ENCODE peak calls at places on chromosomes 5 and 9, in four cellular contexts. X is heart right ventricle, M is PC-3, F is Panc1. N is an unnamed sample.

GRCh38 chr5:43309122-43309521 is 4.1 kb downstream of the HMGCS1 start:
- DNase-seq in X (no peak), M (no peak), F (no peak), N (no peak)

GRCh38 chr9:20884985-20885593 is 146.4 kb downstream of the HACD4 start:
- DNase-seq in X (peak; percentile 44), M (peak; percentile 54), F (peak; percentile 2), N (peak; percentile 65)

GRCh38 chr9:19994296-19994695 is 205.5 kb upstream of the SLC24A2 start:
- DNase-seq in X (no peak), M (peak; percentile 76), F (no peak), N (peak; percentile 68)

GRCh38 chr5:158563774-158564390 is 535.8 kb downstream of the EBF1 start:
- DNase-seq in X (no peak), M (no peak), F (no peak), N (no peak)

GRCh38 chr5:85049020-85049419 is 664.3 kb upstream of the EDIL3 start:
- DNase-seq in X (no peak), M (peak; percentile 77), F (no peak), N (peak; percentile 3)

GRCh38 chr5:989961-990530 is 18.6 kb upstream of the NKD2 start:
- DNase-seq in X (peak; percentile 81), M (peak; percentile 15), F (no peak), N (no peak)

GRCh38 chr5:131640043-131640856 is 5.2 kb upstream of the RAPGEF6 start:
- DNase-seq in X (no peak), M (peak; percentile 37), F (no peak), N (peak; percentile 32)

GRCh38 chr9:105661011-105661410 is 1.2 kb upstream of the TAL2 start:
- DNase-seq in X (no peak), M (no peak), F (no peak), N (no peak)

GRCh38 chr9:124122813-124123462 is 111.4 kb downstream of the LHX2 start:
- DNase-seq in X (no peak), M (peak; percentile 43), F (no peak), N (no peak)

GRCh38 chr5:100667021-100667671 is 132.0 kb downstream of the FAM174A start:
- DNase-seq in X (no peak), M (peak; percentile 86), F (no peak), N (peak; percentile 91)

GRCh38 chr5:122089614-122090013 is 11.6 kb upstream of the LOX start:
- DNase-seq in X (no peak), M (no peak), F (no peak), N (no peak)

GRCh38 chr5:37495668-37496067 is 116.5 kb downstream of the WDR70 start:
- DNase-seq in X (no peak), M (peak; percentile 64), F (no peak), N (no peak)

GRCh38 chr5:76291305-76292077 is 111.6 kb upstream of the IQGAP2 start:
- DNase-seq in X (no peak), M (peak; percentile 15), F (no peak), N (peak; percentile 29)

GRCh38 chr9:26904070-26904469 is 11.5 kb upstream of the CAAP1 start:
- DNase-seq in X (no peak), M (no peak), F (no peak), N (no peak)

GRCh38 chr9:101354143-101354764 is 30.6 kb downstream of the BAAT start:
- DNase-seq in X (no peak), M (peak; percentile 22), F (no peak), N (peak; percentile 5)

GRCh38 chr9:135330307-135330631 is 149.3 kb upstream of the PPP1R26 start:
- DNase-seq in X (no peak), M (no peak), F (no peak), N (no peak)

GRCh38 chr9:121725008-121725795 is 73.8 kb downstream of the DAB2IP start:
- DNase-seq in X (peak; percentile 99), M (no peak), F (no peak), N (peak; percentile 94)

GRCh38 chr5:40960027-40960426 is 50.7 kb downstream of the C7 start:
- DNase-seq in X (no peak), M (peak; percentile 77), F (no peak), N (no peak)

GRCh38 chr9:86275962-86276361 is 6.4 kb downstream of the ISCA1 start:
- DNase-seq in X (no peak), M (no peak), F (no peak), N (peak; percentile 7)

DNA sequence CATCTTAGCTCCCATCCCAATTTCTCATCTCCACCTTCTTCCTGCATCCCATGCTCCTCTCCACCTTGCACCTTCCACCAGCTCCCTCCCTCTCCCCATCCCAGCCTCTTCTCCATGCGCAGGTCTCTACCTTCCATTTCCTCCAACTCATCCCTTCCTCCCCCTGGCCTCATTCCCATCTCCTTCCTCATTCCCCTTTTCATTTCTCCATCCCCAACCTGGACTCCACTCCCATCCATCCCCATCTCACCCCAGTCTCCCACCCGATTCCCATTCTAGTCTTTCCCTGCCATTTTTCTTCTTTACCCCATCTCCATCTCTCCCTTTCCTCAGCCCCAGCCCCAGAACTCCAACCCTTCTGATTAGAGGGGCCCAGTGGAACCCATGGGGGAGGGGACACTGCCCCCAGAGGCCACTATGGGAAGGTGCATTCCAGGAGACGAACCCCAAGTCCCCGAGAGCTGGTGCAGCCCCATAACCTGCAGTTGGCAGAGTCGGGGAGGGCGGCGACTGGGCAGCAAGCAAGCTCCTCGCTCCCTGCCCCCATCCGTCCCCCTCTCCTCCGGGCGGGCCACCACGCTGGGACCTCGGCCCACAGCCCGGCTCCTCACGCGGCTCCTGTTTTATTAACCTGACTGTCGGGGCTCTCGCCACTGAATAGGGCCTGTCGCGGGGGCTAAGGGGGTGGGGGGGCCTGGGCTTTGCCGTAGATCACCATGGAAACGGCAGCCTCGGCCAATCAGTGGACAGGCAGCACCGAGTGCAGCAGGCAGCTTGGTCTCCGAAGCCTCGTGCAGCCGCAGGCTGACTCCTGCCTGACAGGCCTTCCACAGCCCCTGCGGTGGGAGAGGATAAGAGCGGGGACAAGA is 66.7 kb downstream of the PCDH1 start:
- DNase-seq in X (no peak), M (no peak), F (no peak), N (peak; percentile 32)
- TF ChIP-seq CTCF in X (peak; percentile 60), M (peak; percentile 60), F (peak; percentile 76), N (peak; percentile 74)

GRCh38 chr5:162209005-162209605 is 141.5 kb downstream of the GABRG2 start:
- DNase-seq in X (peak; percentile 11), M (peak; percentile 68), F (peak; percentile 2), N (peak; percentile 83)
- TF ChIP-seq CTCF in X (peak; percentile 47), M (peak; percentile 64), F (peak; percentile 57), N (peak; percentile 71)

GRCh38 chr5:15266265-15266664 is 233.7 kb upstream of the FBXL7 start:
- DNase-seq in X (no peak), M (no peak), F (no peak), N (no peak)
- TF ChIP-seq CTCF in X (no peak), M (no peak), F (no peak), N (no peak)

GRCh38 chr5:98110791-98111190 is 662.7 kb upstream of the RGMB start:
- DNase-seq in X (no peak), M (no peak), F (no peak), N (no peak)

GRCh38 chr5:98109561-98110006 is 663.9 kb upstream of the RGMB start:
- DNase-seq in X (no peak), M (peak; percentile 93), F (no peak), N (peak; percentile 27)

GRCh38 chr5:98110270-98110669 is 663.2 kb upstream of the RGMB start:
- DNase-seq in X (no peak), M (peak; percentile 66), F (no peak), N (peak; percentile 20)

GRCh38 chr5:98108497-98108896 is 665.0 kb upstream of the RGMB start:
- DNase-seq in X (no peak), M (peak; percentile 97), F (no peak), N (peak; percentile 54)

GRCh38 chr5:98111686-98112085 is 661.8 kb upstream of the RGMB start:
- DNase-seq in X (no peak), M (peak; percentile 20), F (no peak), N (no peak)
- TF ChIP-seq CTCF in X (no peak), M (peak; percentile 44), F (no peak), N (no peak)

GRCh38 chr5:14108170-14108996 is 34.8 kb upstream of the TRIO start:
- DNase-seq in X (peak; percentile 65), M (peak; percentile 91), F (peak; percentile 88), N (peak; percentile 80)
- TF ChIP-seq CTCF in X (peak; percentile 78), M (peak; percentile 88), F (peak; percentile 92), N (peak; percentile 26)

GRCh38 chr5:154118385-154118784 is 72.1 kb upstream of the GALNT10 start:
- DNase-seq in X (no peak), M (no peak), F (no peak), N (no peak)
- TF ChIP-seq CTCF in X (no peak), M (no peak), F (no peak), N (no peak)

GRCh38 chr5:108521841-108522506 is 140.1 kb upstream of the FBXL17 start:
- DNase-seq in X (peak; percentile 30), M (peak; percentile 92), F (peak; percentile 45), N (peak; percentile 74)
- TF ChIP-seq CTCF in X (peak; percentile 69), M (peak; percentile 94), F (peak; percentile 73), N (peak; percentile 56)

GRCh38 chr5:16666861-16667481 is 50.2 kb upstream of the RETREG1 start:
- DNase-seq in X (peak; percentile 60), M (peak; percentile 50), F (no peak), N (peak; percentile 36)
- TF ChIP-seq CTCF in X (peak; percentile 54), M (peak; percentile 84), F (no peak), N (peak; percentile 34)

GRCh38 chr5:3102531-3102930 is 351.1 kb upstream of the IRX2 start:
- DNase-seq in X (no peak), M (no peak), F (no peak), N (no peak)

GRCh38 chr5:3105172-3105571 is 353.7 kb upstream of the IRX2 start:
- DNase-seq in X (no peak), M (no peak), F (no peak), N (no peak)

GRCh38 chr5:3103241-3103855 is 351.9 kb upstream of the IRX2 start:
- DNase-seq in X (no peak), M (no peak), F (no peak), N (no peak)

GRCh38 chr5:3105581-3105980 is 354.1 kb upstream of the IRX2 start:
- DNase-seq in X (no peak), M (no peak), F (no peak), N (no peak)

DNA sequence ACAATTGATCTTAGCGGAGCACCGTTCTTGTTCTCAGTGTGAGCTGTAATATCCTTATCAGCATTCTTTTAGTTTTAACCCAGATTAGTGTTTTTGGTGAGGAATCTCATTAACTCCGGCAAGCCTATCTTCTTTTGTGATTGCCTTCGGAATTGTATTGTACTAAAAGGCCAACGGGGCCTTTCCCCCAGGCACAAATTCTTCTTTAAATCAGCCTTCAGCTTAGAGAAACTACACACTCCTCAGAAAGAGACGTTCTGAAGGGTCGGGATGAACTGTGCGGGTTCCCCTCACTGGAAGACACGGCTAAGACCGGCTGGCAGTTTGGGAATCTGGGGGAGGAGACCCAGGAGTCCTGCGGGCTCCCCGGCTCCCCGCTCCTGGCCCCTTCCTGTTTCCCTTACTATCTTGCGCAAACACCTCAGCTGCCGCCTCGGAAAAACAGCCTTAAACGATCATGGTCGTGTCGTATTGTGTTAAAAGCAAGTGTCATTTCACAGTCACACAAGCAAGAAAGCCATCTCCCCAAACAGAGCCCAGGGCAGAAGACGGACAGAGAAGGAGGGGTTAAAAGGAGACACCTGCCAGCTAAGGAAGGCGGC is 353.1 kb upstream of the IRX2 start:
- DNase-seq in X (no peak), M (no peak), F (no peak), N (no peak)
- TF ChIP-seq CTCF in X (no peak), M (no peak), F (no peak), N (no peak)

N was measured in MCF 10A.